ENCODE peak calls at places on chromosomes 1 and 21, in ten cellular contexts. I is ecto neural progenitor cell; B is AG09309; W is RPMI8226; F is T-helper 2 cell; H is activated B cell treated with CpG ODN at 0.5 μM for 24 hours; A is AG04450; K is stimulated activated CD4-positive, alpha-beta T cell treated with anti-CD3 and anti-CD28 coated beads, Interleukin-4, amount 100 ng/mL, for 48 hours; D is HEK293T; Q is mucosa of gallbladder. R is an unnamed sample.

GRCh38 chr1:34165422-34165921 is 442 bp upstream of the CSMD2 start:
- DNase-seq in I (peak), B (no peak), W (no peak), F (no peak), H (no peak), A (no peak), K (no peak), D (no peak), Q (no peak), R (no peak)

GRCh38 chr1:207134550-207134949 is 30.5 kb downstream of the C4BPA start:
- DNase-seq in I (no peak), B (no peak), W (no peak), F (no peak), H (no peak), A (no peak), K (no peak), D (no peak), Q (no peak), R (no peak)

GRCh38 chr1:241985787-241986186 is 13.1 kb downstream of the MAP1LC3C start:
- DNase-seq in I (peak), B (no peak), W (peak), F (no peak), H (no peak), A (no peak), K (no peak), D (peak), Q (no peak), R (peak)

GRCh38 chr1:1540015-1540816 is at the start of gene TMEM240:
- DNase-seq in I (peak), B (peak), W (no peak), F (no peak), H (no peak), A (peak), K (peak), D (no peak), Q (peak), R (no peak)

GRCh38 chr1:23381233-23381885 is 11.7 kb upstream of the ZNF436 start:
- DNase-seq in I (no peak), B (no peak), W (no peak), F (no peak), H (no peak), A (no peak), K (no peak), D (no peak), Q (no peak), R (no peak)

GRCh38 chr1:229913491-229913890 is 153.5 kb upstream of the GALNT2 start:
- DNase-seq in I (no peak), B (no peak), W (peak), F (no peak), H (no peak), A (no peak), K (no peak), D (no peak), Q (no peak), R (no peak)

GRCh38 chr21:44650973-44651675 is 3.3 kb downstream of the KRTAP12-4 start:
- DNase-seq in I (no peak), B (no peak), W (no peak), F (no peak), H (no peak), A (no peak), K (no peak), D (no peak), Q (no peak), R (no peak)

GRCh38 chr1:11037740-11038182 is 9.3 kb downstream of the MASP2 start:
- DNase-seq in I (peak), B (peak), W (peak), F (peak), H (peak), A (peak), K (peak), D (peak), Q (peak), R (peak)

GRCh38 chr1:18926315-18927081 is 24.1 kb upstream of the ALDH4A1 start:
- DNase-seq in I (no peak), B (no peak), W (peak), F (peak), H (peak), A (peak), K (peak), D (no peak), Q (peak), R (peak)

GRCh38 chr1:218344814-218345672 is at the start of gene TGFB2:
- DNase-seq in I (peak), B (no peak), W (no peak), F (no peak), H (no peak), A (no peak), K (no peak), D (peak), Q (peak), R (peak)

GRCh38 chr1:55234016-55234415 is 18.9 kb upstream of the USP24 start:
- DNase-seq in I (no peak), B (peak), W (no peak), F (no peak), H (no peak), A (no peak), K (no peak), D (no peak), Q (no peak), R (no peak)

GRCh38 chr21:39674794-39675193 is 62.1 kb downstream of the B3GALT5 start:
- DNase-seq in I (no peak), B (no peak), W (no peak), F (no peak), H (no peak), A (no peak), K (no peak), D (no peak), Q (no peak), R (no peak)

GRCh38 chr1:168774241-168774640 is 45.2 kb upstream of the DPT start:
- DNase-seq in I (no peak), B (no peak), W (no peak), F (no peak), H (no peak), A (no peak), K (no peak), D (no peak), Q (peak), R (no peak)

GRCh38 chr1:222455188-222455879 is 92.6 kb downstream of the HHIPL2 start:
- DNase-seq in I (peak), B (peak), W (peak), F (peak), H (peak), A (peak), K (peak), D (peak), Q (peak), R (peak)

R was measured in MM.1S.